ENCODE peak calls at places on chromosome 14, in seven cellular contexts. Y is left kidney, Q is H7, K is T-helper 2 cell, P is left lung, D is ovary, O is GF-D8. R is an unnamed sample.

GRCh38 chr14:22561661-22562579 is 27.1 kb downstream of the DAD1 start:
- DNase-seq in Y (no peak), Q (no peak), K (no peak), P (no peak), D (no peak), O (peak; percentile 96), R (peak; percentile 48)

GRCh38 chr14:66540038-66540437 is 32.1 kb downstream of the GPHN start:
- DNase-seq in Y (no peak), Q (no peak), K (no peak), P (no peak), D (no peak), O (no peak), R (no peak)

GRCh38 chr14:101833045-101833444 is 71.5 kb downstream of the PPP2R5C start:
- DNase-seq in Y (no peak), Q (no peak), K (no peak), P (no peak), D (peak; percentile 79), O (no peak), R (no peak)

GRCh38 chr14:60163741-60164140 is 1.5 kb downstream of the DHRS7 start:
- DNase-seq in Y (no peak), Q (peak; percentile 31), K (no peak), P (no peak), D (no peak), O (no peak), R (no peak)

GRCh38 chr14:104698688-104699425 is 9.4 kb downstream of the INF2 start:
- DNase-seq in Y (no peak), Q (no peak), K (no peak), P (no peak), D (peak; percentile 83), O (no peak), R (no peak)

GRCh38 chr14:41607119-41607785 is 576 bp downstream of the LRFN5 start:
- DNase-seq in Y (peak; percentile 64), Q (peak; percentile 23), K (no peak), P (peak; percentile 18), D (no peak), O (no peak), R (peak; percentile 57)

GRCh38 chr14:75242546-75243273 is 35.9 kb upstream of the FOS start:
- DNase-seq in Y (peak; percentile 60), Q (peak; percentile 32), K (no peak), P (no peak), D (no peak), O (no peak), R (no peak)

GRCh38 chr14:23481992-23482813 is 12.7 kb downstream of the NGDN start:
- DNase-seq in Y (peak; percentile 21), Q (no peak), K (no peak), P (no peak), D (no peak), O (no peak), R (no peak)

GRCh38 chr14:63770187-63770807 is 42.4 kb upstream of the SGPP1 start:
- DNase-seq in Y (peak; percentile 66), Q (peak; percentile 57), K (no peak), P (no peak), D (no peak), O (no peak), R (no peak)

GRCh38 chr14:53954551-53955233 is 1.9 kb downstream of the BMP4 start:
- DNase-seq in Y (peak; percentile 55), Q (peak; percentile 70), K (no peak), P (peak; percentile 80), D (peak; percentile 64), O (no peak), R (no peak)

GRCh38 chr14:46885566-46885965 is 234.0 kb upstream of the RPL10L start:
- DNase-seq in Y (no peak), Q (no peak), K (no peak), P (no peak), D (no peak), O (no peak), R (no peak)

GRCh38 chr14:52918486-52918885 is 32.4 kb downstream of the FERMT2 start:
- DNase-seq in Y (no peak), Q (no peak), K (no peak), P (no peak), D (no peak), O (peak; percentile 48), R (no peak)

GRCh38 chr14:88411039-88411438 is 25.6 kb downstream of the SPATA7 start:
- DNase-seq in Y (no peak), Q (no peak), K (no peak), P (no peak), D (no peak), O (no peak), R (no peak)

R was measured in islet precursor cell.